ENCODE peak calls at places on chromosomes 16 and 17, in six cellular contexts. A, Z, U, H, Y and L are unnamed samples.

GRCh38 chr17:57086069-57086930 is 1.3 kb downstream of the AKAP1 start:
- DNase-seq in A (no peak), Z (peak), U (peak), H (no peak), Y (no peak), L (no peak)

GRCh38 chr17:79192503-79193500 is 118.2 kb downstream of the ENGASE start:
- DNase-seq in A (peak), Z (no peak), U (peak), H (peak), Y (no peak), L (no peak)

GRCh38 chr16:3193221-3194212 is 5.5 kb downstream of the OR1F1 start:
- DNase-seq in A (no peak), Z (no peak), U (no peak), H (no peak), Y (no peak), L (no peak)

GRCh38 chr16:20519231-20519630 is 56.9 kb downstream of the ACSM2B start:
- DNase-seq in A (no peak), Z (no peak), U (no peak), H (no peak), Y (no peak), L (no peak)

GRCh38 chr16:78200623-78201096 is 101.2 kb downstream of the WWOX start:
- DNase-seq in A (no peak), Z (no peak), U (no peak), H (no peak), Y (no peak), L (no peak)

GRCh38 chr16:68470461-68471150 is 22.3 kb upstream of the SMPD3 start:
- DNase-seq in A (no peak), Z (peak), U (no peak), H (peak), Y (no peak), L (no peak)

GRCh38 chr16:69890891-69891282 is 60.2 kb upstream of the CLEC18A start:
- DNase-seq in A (no peak), Z (no peak), U (no peak), H (no peak), Y (no peak), L (no peak)

GRCh38 chr16:70597135-70597534 is 49.2 kb upstream of the IL34 start:
- DNase-seq in A (no peak), Z (no peak), U (no peak), H (no peak), Y (no peak), L (no peak)

GRCh38 chr17:81885869-81886548 is 5.4 kb downstream of the ALYREF start:
- DNase-seq in A (no peak), Z (no peak), U (peak), H (no peak), Y (no peak), L (peak)

GRCh38 chr17:57451126-57451690 is 194.9 kb downstream of the MSI2 start:
- DNase-seq in A (no peak), Z (no peak), U (no peak), H (no peak), Y (no peak), L (no peak)

GRCh38 chr16:51243836-51244483 is 92.9 kb upstream of the SALL1 start:
- DNase-seq in A (peak), Z (no peak), U (no peak), H (no peak), Y (no peak), L (no peak)

GRCh38 chr17:41530062-41531048 is 2.2 kb upstream of the KRT19 start:
- DNase-seq in A (peak), Z (no peak), U (peak), H (no peak), Y (no peak), L (peak)

GRCh38 chr17:1562178-1562643 is 381 bp downstream of the PITPNA start:
- DNase-seq in A (peak), Z (no peak), U (peak), H (no peak), Y (no peak), L (no peak)

GRCh38 chr16:24688359-24688758 is 41.1 kb upstream of the TNRC6A start:
- DNase-seq in A (no peak), Z (no peak), U (no peak), H (no peak), Y (no peak), L (no peak)

GRCh38 chr17:75983501-75984181 is 4.6 kb downstream of the TEN1 start:
- DNase-seq in A (no peak), Z (peak), U (no peak), H (no peak), Y (no peak), L (no peak)

GRCh38 chr17:17491546-17491988 is 4.6 kb downstream of the RASD1 start:
- DNase-seq in A (no peak), Z (no peak), U (no peak), H (no peak), Y (no peak), L (no peak)

GRCh38 chr17:6603746-6604325 is 36.7 kb downstream of the KIAA0753 start:
- DNase-seq in A (no peak), Z (no peak), U (no peak), H (no peak), Y (no peak), L (peak)

GRCh38 chr17:46212634-46213435 is 19.6 kb upstream of the KANSL1 start:
- DNase-seq in A (peak), Z (peak), U (peak), H (peak), Y (peak), L (peak)

GRCh38 chr17:2406903-2407790 is 6.3 kb upstream of the MNT start:
- DNase-seq in A (peak), Z (no peak), U (peak), H (no peak), Y (no peak), L (peak)

GRCh38 chr16:24700549-24701392 is 28.7 kb upstream of the TNRC6A start:
- DNase-seq in A (peak), Z (no peak), U (peak), H (no peak), Y (no peak), L (peak)

GRCh38 chr17:12983986-12984932 is 33.6 kb downstream of the ELAC2 start:
- DNase-seq in A (peak), Z (no peak), U (peak), H (no peak), Y (no peak), L (no peak)